ENCODE peak calls at places on chromosomes 2 and 18, in ten cellular contexts. R, A, D, M, J, E, X, G, I and P are unnamed samples.

GRCh38 chr2:205972113-205972512 is 113.9 kb downstream of the INO80D start:
- DNase-seq in X (no peak), A (no peak), E (no peak), D (peak), G (no peak), J (no peak), R (no peak), M (no peak), I (no peak), P (no peak)

GRCh38 chr2:109554758-109555157 is 59.0 kb downstream of the SEPTIN10 start:
- DNase-seq in A (no peak), X (no peak), J (no peak), G (no peak), E (no peak), M (no peak), I (no peak), R (no peak), D (no peak), P (no peak)

GRCh38 chr2:24893934-24894333 is 26.1 kb downstream of the ADCY3 start:
- DNase-seq in E (no peak), I (peak), A (no peak), M (no peak), D (no peak), X (no peak), J (no peak), R (no peak), G (no peak), P (no peak)

GRCh38 chr18:56329536-56329935 is 308.9 kb downstream of the TXNL1 start:
- DNase-seq in A (no peak), E (no peak), X (no peak), G (no peak), J (no peak), D (no peak), R (no peak), M (no peak), I (no peak), P (no peak)

GRCh38 chr2:132731431-132731830 is 61.4 kb upstream of the LYPD1 start:
- DNase-seq in M (no peak), A (no peak), X (no peak), D (no peak), I (no peak), J (no peak), E (no peak), G (no peak), R (no peak), P (no peak)

GRCh38 chr2:234674781-234675201 is 177.9 kb upstream of the ARL4C start:
- DNase-seq in M (no peak), E (peak), D (no peak), I (peak), A (peak), R (no peak), J (no peak), X (no peak), G (peak), P (no peak)

GRCh38 chr2:180747728-180748127 is 232.7 kb upstream of the UBE2E3 start:
- DNase-seq in X (no peak), D (no peak), J (no peak), A (no peak), G (no peak), I (no peak), R (no peak), M (no peak), E (peak), P (no peak)

GRCh38 chr2:120874401-120874821 is 138.7 kb downstream of the GLI2 start:
- DNase-seq in X (no peak), M (no peak), A (no peak), R (no peak), J (no peak), E (no peak), D (no peak), G (no peak), I (no peak), P (no peak)

GRCh38 chr2:120293991-120294329 is 41.3 kb downstream of the RALB start:
- DNase-seq in X (no peak), J (no peak), A (no peak), R (no peak), G (no peak), E (no peak), M (no peak), I (no peak), D (no peak), P (no peak)

GRCh38 chr2:3617198-3617890 is 22.4 kb downstream of the COLEC11 start:
- DNase-seq in J (no peak), X (no peak), D (no peak), E (no peak), A (no peak), M (no peak), R (no peak), G (no peak), I (no peak), P (no peak)

GRCh38 chr2:43031471-43032224 is 194.8 kb downstream of the ZFP36L2 start:
- DNase-seq in I (no peak), M (no peak), E (no peak), R (no peak), A (no peak), D (no peak), X (no peak), G (no peak), J (no peak), P (no peak)

GRCh38 chr2:100983684-100984310 is 18.3 kb upstream of the RPL31 start:
- DNase-seq in A (no peak), I (no peak), X (no peak), M (no peak), D (no peak), G (no peak), J (no peak), E (no peak), R (no peak), P (no peak)

GRCh38 chr18:69787825-69788547 is 159.7 kb downstream of the CD226 start:
- DNase-seq in M (no peak), E (peak), J (no peak), R (no peak), G (peak), D (no peak), X (no peak), I (peak), A (peak), P (no peak)

GRCh38 chr2:39606585-39606984 is 59.1 kb upstream of the TMEM178A start:
- DNase-seq in E (no peak), I (no peak), A (no peak), R (no peak), J (no peak), D (no peak), X (no peak), G (no peak), M (no peak), P (no peak)

GRCh38 chr18:49022311-49023280 is 71.8 kb upstream of the SMAD7 start:
- DNase-seq in A (no peak), J (peak), X (no peak), D (no peak), I (no peak), E (no peak), M (peak), G (no peak), R (no peak), P (no peak)

GRCh38 chr2:165870346-165870745 is 76.3 kb upstream of the GALNT3 start:
- DNase-seq in E (no peak), J (no peak), X (no peak), D (no peak), G (no peak), I (no peak), R (no peak), M (no peak), A (no peak), P (no peak)

GRCh38 chr2:238701907-238702206 is 146.0 kb upstream of the TWIST2 start:
- DNase-seq in X (no peak), R (no peak), I (no peak), E (no peak), G (no peak), A (no peak), M (no peak), J (no peak), D (no peak), P (no peak)

GRCh38 chr2:211413746-211414145 is 857.3 kb downstream of the CPS1 start:
- DNase-seq in D (no peak), R (no peak), E (no peak), X (no peak), A (no peak), J (no peak), M (no peak), I (no peak), G (no peak), P (no peak)

GRCh38 chr2:236107536-236107935 is 60.6 kb downstream of the GBX2 start:
- DNase-seq in E (no peak), X (no peak), G (no peak), M (no peak), D (no peak), J (peak), R (no peak), I (no peak), A (no peak), P (no peak)

GRCh38 chr2:1910562-1911256 is 166.4 kb upstream of the PXDN start:
- DNase-seq in M (no peak), A (peak), D (no peak), R (no peak), X (no peak), G (no peak), J (peak), I (no peak), E (no peak), P (no peak)

GRCh38 chr2:168948621-168949212 is 47.6 kb downstream of the G6PC2 start:
- DNase-seq in E (no peak), G (no peak), M (no peak), A (peak), I (peak), R (no peak), J (no peak), X (no peak), D (no peak), P (peak)

GRCh38 chr2:97969466-97970067 is 26.2 kb downstream of the TMEM131 start:
- DNase-seq in A (peak), X (no peak), E (peak), M (no peak), D (no peak), I (no peak), R (no peak), J (no peak), G (no peak), P (no peak)

GRCh38 chr2:135960598-135961551 is 24.6 kb downstream of the DARS1 start:
- DNase-seq in A (peak), M (no peak), R (no peak), I (peak), X (no peak), E (peak), G (no peak), D (no peak), J (peak), P (peak)

GRCh38 chr2:36663851-36664715 is 32.4 kb upstream of the VIT start:
- DNase-seq in J (peak), D (no peak), E (peak), A (peak), M (no peak), G (peak), X (no peak), I (peak), R (no peak), P (peak)

GRCh38 chr2:207311316-207312005 is 145.7 kb upstream of the KLF7 start:
- DNase-seq in X (no peak), D (no peak), J (no peak), G (peak), R (no peak), E (peak), M (no peak), I (peak), A (peak), P (no peak)

GRCh38 chr2:174718591-174718990 is 45.7 kb downstream of the CHRNA1 start:
- DNase-seq in D (no peak), G (no peak), X (no peak), A (no peak), I (no peak), M (no peak), R (no peak), J (no peak), E (no peak), P (no peak)

GRCh38 chr2:127665267-127665893 is 9.9 kb downstream of the LIMS2 start:
- DNase-seq in I (no peak), M (no peak), D (peak), E (no peak), R (no peak), G (no peak), A (no peak), J (peak), X (no peak), P (no peak)
- H3K4me3 ChIP-seq in I (no peak), M (peak), D (peak), E (no peak), R (no peak), G (no peak), A (no peak), J (no peak), X (no peak), P (no peak)

DNA sequence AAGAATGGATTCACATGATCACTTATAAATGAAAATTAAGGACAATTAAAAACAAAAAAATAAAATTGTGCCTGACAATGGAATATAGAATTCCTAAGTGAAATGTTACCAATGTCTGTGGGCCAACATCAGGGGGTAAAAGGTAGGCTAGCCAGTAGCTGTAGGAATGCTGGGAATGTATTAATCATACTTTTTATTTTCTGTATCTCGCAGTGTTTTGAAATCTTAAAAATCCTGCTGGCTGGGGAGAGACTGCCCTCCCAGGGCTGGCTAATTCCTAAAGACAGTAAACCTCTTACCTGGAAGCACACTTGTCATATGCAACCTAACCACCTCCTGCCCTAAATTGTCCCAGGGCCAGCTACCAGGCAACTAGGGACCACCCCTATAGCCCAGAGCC is 69.8 kb downstream of the REV1 start:
- DNase-seq in I (no peak), J (no peak), A (peak), E (peak), R (no peak), D (no peak), M (no peak), G (no peak), X (no peak), P (no peak)
- H3K4me3 ChIP-seq in I (no peak), J (no peak), A (no peak), E (no peak), R (no peak), D (no peak), M (no peak), G (no peak), X (no peak), P (no peak)

GRCh38 chr2:200713003-200713703 is 98.6 kb upstream of the BZW1 start:
- DNase-seq in A (peak), R (peak), I (peak), D (peak), M (peak), J (peak), E (peak), G (peak), X (peak), P (peak)
- H3K4me3 ChIP-seq in A (peak), R (peak), I (peak), D (peak), M (peak), J (peak), E (peak), G (peak), X (no peak), P (peak)

GRCh38 chr2:219495531-219496122 is 3.1 kb upstream of the GMPPA start:
- DNase-seq in X (no peak), J (peak), I (peak), A (peak), G (peak), R (peak), E (peak), M (no peak), D (no peak), P (peak)

GRCh38 chr2:219497495-219498279 is 1.0 kb upstream of the GMPPA start:
- DNase-seq in J (peak), M (peak), A (peak), D (peak), X (no peak), E (peak), G (peak), R (peak), I (peak), P (peak)

GRCh38 chr2:219498280-219499057 is at the start of gene GMPPA:
- DNase-seq in G (peak), M (peak), I (peak), A (peak), J (peak), D (peak), E (peak), R (peak), X (peak), P (peak)

GRCh38 chr2:219496247-219496646 is 2.4 kb upstream of the GMPPA start:
- DNase-seq in I (no peak), R (no peak), G (no peak), X (no peak), E (no peak), A (no peak), J (no peak), M (no peak), D (no peak), P (no peak)

GRCh38 chr2:219496781-219497494 is 1.8 kb upstream of the GMPPA start:
- DNase-seq in G (no peak), I (peak), J (no peak), D (no peak), X (no peak), M (no peak), A (no peak), E (no peak), R (peak), P (no peak)
- H3K4me3 ChIP-seq in G (peak), I (peak), J (peak), D (peak), X (peak), M (peak), A (no peak), E (no peak), R (peak), P (peak)